ENCODE peak calls at places on chromosome 19, in ten cellular contexts. One of them, this sample, is unnamed.

GRCh38 chr19:18304496-18305312 is 18.2 kb downstream of the LSM4 start:
- DNase-seq in HFF-Myc: peak
- DNase-seq in AG10803: peak
- DNase-seq in choroid plexus epithelial cell: peak
- DNase-seq in GM12864: no peak
- DNase-seq in transverse colon: peak
- DNase-seq in fibroblast of lung: peak
- DNase-seq in right atrium auricular region: peak
- DNase-seq in lower leg skin: peak
- DNase-seq in A549: no peak
- DNase-seq in this sample: peak

GRCh38 chr19:46378268-46378667 is 31.4 kb downstream of the PPP5C start:
- DNase-seq in HFF-Myc: no peak
- DNase-seq in AG10803: peak
- DNase-seq in choroid plexus epithelial cell: peak
- DNase-seq in GM12864: no peak
- DNase-seq in transverse colon: no peak
- DNase-seq in fibroblast of lung: peak
- DNase-seq in right atrium auricular region: no peak
- DNase-seq in lower leg skin: no peak
- DNase-seq in A549: no peak
- DNase-seq in this sample: peak

GRCh38 chr19:29680447-29680846 is 15.2 kb downstream of the PLEKHF1 start:
- DNase-seq in HFF-Myc: no peak
- DNase-seq in AG10803: no peak
- DNase-seq in choroid plexus epithelial cell: no peak
- DNase-seq in GM12864: no peak
- DNase-seq in transverse colon: peak
- DNase-seq in fibroblast of lung: no peak
- DNase-seq in right atrium auricular region: no peak
- DNase-seq in lower leg skin: no peak
- DNase-seq in A549: no peak
- DNase-seq in this sample: no peak

GRCh38 chr19:49157445-49158224 is at the start of gene TRPM4:
- DNase-seq in HFF-Myc: no peak
- DNase-seq in AG10803: peak
- DNase-seq in choroid plexus epithelial cell: peak
- DNase-seq in GM12864: no peak
- DNase-seq in transverse colon: peak
- DNase-seq in fibroblast of lung: peak
- DNase-seq in right atrium auricular region: peak
- DNase-seq in lower leg skin: peak
- DNase-seq in A549: peak
- DNase-seq in this sample: peak

GRCh38 chr19:39154626-39155100 is 29.1 kb downstream of the PAK4 start:
- DNase-seq in HFF-Myc: no peak
- DNase-seq in AG10803: no peak
- DNase-seq in choroid plexus epithelial cell: peak
- DNase-seq in GM12864: no peak
- DNase-seq in transverse colon: peak
- DNase-seq in fibroblast of lung: no peak
- DNase-seq in right atrium auricular region: no peak
- DNase-seq in lower leg skin: peak
- DNase-seq in A549: peak
- DNase-seq in this sample: no peak

GRCh38 chr19:3028305-3029069 is 593 bp downstream of the TLE2 start:
- DNase-seq in HFF-Myc: no peak
- DNase-seq in AG10803: no peak
- DNase-seq in choroid plexus epithelial cell: no peak
- DNase-seq in GM12864: no peak
- DNase-seq in transverse colon: peak
- DNase-seq in fibroblast of lung: no peak
- DNase-seq in right atrium auricular region: no peak
- DNase-seq in lower leg skin: no peak
- DNase-seq in A549: no peak
- DNase-seq in this sample: no peak

GRCh38 chr19:52229524-52229923 is 39.7 kb downstream of the PPP2R1A start:
- DNase-seq in HFF-Myc: no peak
- DNase-seq in AG10803: no peak
- DNase-seq in choroid plexus epithelial cell: no peak
- DNase-seq in GM12864: no peak
- DNase-seq in transverse colon: no peak
- DNase-seq in fibroblast of lung: no peak
- DNase-seq in right atrium auricular region: no peak
- DNase-seq in lower leg skin: no peak
- DNase-seq in A549: no peak
- DNase-seq in this sample: no peak

GRCh38 chr19:15014579-15014978 is 34.7 kb upstream of the CASP14 start:
- DNase-seq in HFF-Myc: no peak
- DNase-seq in AG10803: no peak
- DNase-seq in choroid plexus epithelial cell: no peak
- DNase-seq in GM12864: no peak
- DNase-seq in transverse colon: no peak
- DNase-seq in fibroblast of lung: no peak
- DNase-seq in right atrium auricular region: no peak
- DNase-seq in lower leg skin: no peak
- DNase-seq in A549: no peak
- DNase-seq in this sample: no peak

DNA sequence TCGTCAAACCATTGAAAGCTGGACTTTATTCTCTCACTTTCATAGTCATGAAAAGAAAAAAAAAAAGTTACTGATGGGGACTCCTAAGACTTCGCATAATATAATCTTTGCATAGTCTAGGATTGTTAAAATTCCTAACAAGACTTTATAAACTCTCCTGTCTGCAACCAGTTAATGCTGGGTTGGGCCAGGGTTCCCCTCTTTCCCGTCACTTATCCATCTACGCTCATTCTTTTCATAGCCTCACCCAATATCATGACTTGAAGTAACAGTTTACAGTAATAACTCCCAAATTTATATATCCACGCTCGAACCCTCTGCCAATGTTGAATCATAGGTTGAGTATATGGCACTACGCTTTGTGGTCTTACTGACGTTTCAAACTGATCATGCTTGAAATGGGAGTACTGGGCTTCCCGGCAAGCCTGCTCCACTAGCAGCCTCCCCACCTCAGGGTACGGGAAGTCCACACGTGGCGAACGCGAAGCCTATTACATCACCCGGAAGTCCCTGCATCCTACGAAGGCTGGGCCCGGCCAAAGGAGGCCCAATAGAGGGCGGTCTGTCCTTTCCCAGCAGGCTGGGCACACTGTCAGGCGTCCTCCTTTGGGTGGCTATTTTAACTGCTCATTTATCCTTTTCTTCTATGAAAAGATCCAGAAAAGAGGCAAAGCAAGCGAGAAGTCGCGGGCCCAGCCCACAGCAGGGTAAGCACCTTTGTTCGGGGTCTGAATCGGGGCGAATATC is 694 bp upstream of the ZNF460 start:
- DNase-seq in HFF-Myc: peak
- DNase-seq in AG10803: peak
- DNase-seq in choroid plexus epithelial cell: peak
- DNase-seq in GM12864: peak
- DNase-seq in transverse colon: peak
- DNase-seq in fibroblast of lung: peak
- DNase-seq in right atrium auricular region: peak
- DNase-seq in lower leg skin: peak
- DNase-seq in A549: peak
- DNase-seq in this sample: peak
- TF ChIP-seq CTCF in HFF-Myc: peak
- TF ChIP-seq CTCF in AG10803: peak
- TF ChIP-seq CTCF in choroid plexus epithelial cell: peak
- TF ChIP-seq CTCF in GM12864: no peak
- TF ChIP-seq CTCF in transverse colon: peak
- TF ChIP-seq CTCF in fibroblast of lung: no peak
- TF ChIP-seq CTCF in right atrium auricular region: peak
- TF ChIP-seq CTCF in lower leg skin: no peak
- TF ChIP-seq CTCF in A549: peak
- TF ChIP-seq CTCF in this sample: peak

GRCh38 chr19:36423925-36424324 is 5.5 kb upstream of the ZFP82 start:
- DNase-seq in HFF-Myc: no peak
- DNase-seq in AG10803: no peak
- DNase-seq in choroid plexus epithelial cell: no peak
- DNase-seq in GM12864: no peak
- DNase-seq in transverse colon: no peak
- DNase-seq in fibroblast of lung: no peak
- DNase-seq in right atrium auricular region: no peak
- DNase-seq in lower leg skin: no peak
- DNase-seq in A549: no peak
- DNase-seq in this sample: no peak

GRCh38 chr19:36418287-36419001 is at the start of gene ZFP82:
- DNase-seq in HFF-Myc: peak
- DNase-seq in AG10803: peak
- DNase-seq in choroid plexus epithelial cell: peak
- DNase-seq in GM12864: peak
- DNase-seq in transverse colon: peak
- DNase-seq in fibroblast of lung: peak
- DNase-seq in right atrium auricular region: peak
- DNase-seq in lower leg skin: peak
- DNase-seq in A549: peak
- DNase-seq in this sample: peak

GRCh38 chr19:36420961-36421748 is 2.7 kb upstream of the ZFP82 start:
- DNase-seq in HFF-Myc: no peak
- DNase-seq in AG10803: peak
- DNase-seq in choroid plexus epithelial cell: peak
- DNase-seq in GM12864: no peak
- DNase-seq in transverse colon: no peak
- DNase-seq in fibroblast of lung: peak
- DNase-seq in right atrium auricular region: no peak
- DNase-seq in lower leg skin: no peak
- DNase-seq in A549: no peak
- DNase-seq in this sample: peak

GRCh38 chr19:36417752-36418286 is 625 bp downstream of the ZFP82 start:
- DNase-seq in HFF-Myc: peak
- DNase-seq in AG10803: no peak
- DNase-seq in choroid plexus epithelial cell: no peak
- DNase-seq in GM12864: no peak
- DNase-seq in transverse colon: no peak
- DNase-seq in fibroblast of lung: no peak
- DNase-seq in right atrium auricular region: no peak
- DNase-seq in lower leg skin: no peak
- DNase-seq in A549: no peak
- DNase-seq in this sample: no peak

DNA sequence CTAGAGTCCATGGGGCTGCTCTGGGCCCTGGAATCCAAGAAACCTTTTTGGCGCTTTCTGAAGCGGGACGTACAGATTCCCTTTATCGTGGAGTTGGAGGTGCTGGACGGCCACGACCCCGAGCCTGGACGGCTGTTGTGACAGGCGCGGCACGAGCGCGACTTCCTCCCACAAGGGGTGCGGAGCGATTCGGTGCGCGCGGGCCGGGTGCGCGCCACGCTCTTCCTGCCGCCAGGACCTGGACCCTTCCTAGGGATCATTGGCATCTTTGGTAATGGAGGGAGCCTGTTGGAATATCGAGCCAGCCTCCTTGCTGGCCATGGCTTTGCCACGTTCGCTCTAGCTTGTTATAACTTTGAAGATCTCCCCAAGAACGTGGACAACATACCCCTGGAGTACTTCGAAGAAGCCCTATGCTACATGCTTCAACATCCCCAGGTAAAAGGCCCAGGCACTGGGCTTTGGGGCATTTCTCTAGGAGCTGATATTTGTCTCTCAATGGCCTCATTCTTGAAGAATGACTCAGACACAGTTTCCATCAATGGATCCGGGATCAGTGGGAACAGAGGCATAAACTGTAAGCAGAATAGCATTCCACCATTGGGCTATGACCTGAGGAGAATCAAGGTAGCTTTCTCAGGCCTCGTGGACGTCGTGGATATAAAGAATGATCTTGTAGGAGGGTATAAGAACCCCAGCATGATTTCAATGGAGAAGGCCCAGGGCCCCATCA is 3.5 kb upstream of the ZFP82 start:
- DNase-seq in HFF-Myc: no peak
- DNase-seq in AG10803: no peak
- DNase-seq in choroid plexus epithelial cell: no peak
- DNase-seq in GM12864: no peak
- DNase-seq in transverse colon: no peak
- DNase-seq in fibroblast of lung: peak
- DNase-seq in right atrium auricular region: no peak
- DNase-seq in lower leg skin: no peak
- DNase-seq in A549: no peak
- DNase-seq in this sample: no peak
- H3K4me3 ChIP-seq in HFF-Myc: peak
- H3K4me3 ChIP-seq in AG10803: peak
- H3K4me3 ChIP-seq in choroid plexus epithelial cell: peak
- H3K4me3 ChIP-seq in GM12864: no peak
- H3K4me3 ChIP-seq in transverse colon: peak
- H3K4me3 ChIP-seq in fibroblast of lung: peak
- H3K4me3 ChIP-seq in right atrium auricular region: peak
- H3K4me3 ChIP-seq in lower leg skin: peak
- H3K4me3 ChIP-seq in A549: no peak
- H3K4me3 ChIP-seq in this sample: peak

GRCh38 chr19:12034610-12035009 is 869 bp downstream of the ZNF433 start:
- DNase-seq in HFF-Myc: no peak
- DNase-seq in AG10803: no peak
- DNase-seq in choroid plexus epithelial cell: peak
- DNase-seq in GM12864: no peak
- DNase-seq in transverse colon: no peak
- DNase-seq in fibroblast of lung: no peak
- DNase-seq in right atrium auricular region: no peak
- DNase-seq in lower leg skin: no peak
- DNase-seq in A549: no peak
- DNase-seq in this sample: no peak

GRCh38 chr19:12034196-12034595 is 1.3 kb downstream of the ZNF433 start:
- DNase-seq in HFF-Myc: no peak
- DNase-seq in AG10803: no peak
- DNase-seq in choroid plexus epithelial cell: no peak
- DNase-seq in GM12864: no peak
- DNase-seq in transverse colon: no peak
- DNase-seq in fibroblast of lung: no peak
- DNase-seq in right atrium auricular region: no peak
- DNase-seq in lower leg skin: no peak
- DNase-seq in A549: no peak
- DNase-seq in this sample: no peak

GRCh38 chr19:12035220-12036172 is at the start of gene ZNF433:
- DNase-seq in HFF-Myc: peak
- DNase-seq in AG10803: peak
- DNase-seq in choroid plexus epithelial cell: peak
- DNase-seq in GM12864: no peak
- DNase-seq in transverse colon: peak
- DNase-seq in fibroblast of lung: peak
- DNase-seq in right atrium auricular region: peak
- DNase-seq in lower leg skin: peak
- DNase-seq in A549: no peak
- DNase-seq in this sample: peak
- TF ChIP-seq CTCF in HFF-Myc: no peak
- TF ChIP-seq CTCF in AG10803: peak
- TF ChIP-seq CTCF in choroid plexus epithelial cell: peak
- TF ChIP-seq CTCF in GM12864: no peak
- TF ChIP-seq CTCF in transverse colon: peak
- TF ChIP-seq CTCF in fibroblast of lung: no peak
- TF ChIP-seq CTCF in right atrium auricular region: no peak
- TF ChIP-seq CTCF in lower leg skin: no peak
- TF ChIP-seq CTCF in A549: no peak
- TF ChIP-seq CTCF in this sample: no peak

DNA sequence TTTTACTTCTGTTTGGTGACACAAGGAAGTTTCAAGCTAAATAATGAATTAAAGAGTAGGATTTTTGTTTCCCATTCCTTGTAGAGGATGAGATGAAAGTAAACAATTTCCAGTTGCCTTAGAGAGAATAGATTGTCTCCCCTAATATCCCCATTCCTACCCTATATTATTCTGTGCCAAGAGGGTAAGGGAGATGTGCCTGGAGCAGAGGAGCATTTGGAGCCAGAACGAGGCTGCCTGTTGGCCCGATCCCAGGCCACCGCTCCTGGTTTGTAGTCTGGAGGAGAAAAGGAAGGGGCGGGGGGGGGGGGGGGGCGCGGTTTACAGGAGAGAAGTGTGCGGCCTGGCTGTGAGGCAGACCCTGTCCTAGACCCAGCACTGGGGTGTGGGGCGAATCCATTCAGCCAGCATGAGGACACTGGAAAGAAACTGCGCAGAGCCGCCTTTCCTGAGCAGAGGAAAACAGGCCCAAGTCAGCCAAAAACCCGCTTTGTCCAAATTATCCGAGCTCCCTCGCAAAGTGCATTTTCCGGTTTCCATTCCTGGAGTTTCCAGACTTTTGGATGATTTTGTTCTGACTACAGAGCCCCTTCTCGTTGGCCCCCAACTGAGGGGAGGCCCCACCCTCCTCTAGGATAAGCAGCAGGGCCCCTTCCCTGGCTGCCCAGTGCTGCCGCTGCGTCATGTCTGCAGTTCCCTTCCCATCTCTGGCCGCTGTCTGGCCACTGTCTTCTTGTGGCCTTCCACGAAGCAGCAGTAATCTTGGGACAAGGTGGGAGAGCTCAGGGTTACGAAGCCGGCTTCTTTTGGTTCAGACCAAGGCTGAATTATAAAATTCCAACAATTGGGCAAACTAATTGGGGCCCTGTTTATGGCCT is 23.0 kb downstream of the NFIX start:
- DNase-seq in HFF-Myc: no peak
- DNase-seq in AG10803: peak
- DNase-seq in choroid plexus epithelial cell: no peak
- DNase-seq in GM12864: no peak
- DNase-seq in transverse colon: peak
- DNase-seq in fibroblast of lung: peak
- DNase-seq in right atrium auricular region: no peak
- DNase-seq in lower leg skin: no peak
- DNase-seq in A549: no peak
- DNase-seq in this sample: peak
- H3K4me3 ChIP-seq in HFF-Myc: peak
- H3K4me3 ChIP-seq in AG10803: peak
- H3K4me3 ChIP-seq in choroid plexus epithelial cell: no peak
- H3K4me3 ChIP-seq in GM12864: no peak
- H3K4me3 ChIP-seq in transverse colon: peak
- H3K4me3 ChIP-seq in fibroblast of lung: peak
- H3K4me3 ChIP-seq in right atrium auricular region: no peak
- H3K4me3 ChIP-seq in lower leg skin: no peak
- H3K4me3 ChIP-seq in A549: no peak
- H3K4me3 ChIP-seq in this sample: no peak

This sample was measured in cardiac fibroblast.